ENCODE peak calls at places on chromosomes 16 and 17, in seven cellular contexts. U is kidney tubule cell; H is bronchial epithelial cell; R is central memory CD4-positive, alpha-beta T cell; J is GM12891; I is T-cell; B is sigmoid colon. V is an unnamed sample.

GRCh38 chr17:74446551-74447500 is 14.9 kb downstream of the GPRC5C start:
- DNase-seq in U (peak), H (peak), R (no peak), J (no peak), I (no peak), B (no peak), V (no peak)

GRCh38 chr16:1469693-1470201 is 5.1 kb downstream of the CLCN7 start:
- DNase-seq in U (peak), H (no peak), R (no peak), J (no peak), I (no peak), B (no peak), V (no peak)

GRCh38 chr16:48152226-48152625 is 3.6 kb downstream of the ABCC12 start:
- DNase-seq in U (no peak), H (no peak), R (no peak), J (no peak), I (no peak), B (no peak), V (no peak)

GRCh38 chr16:12078405-12079245 is 102.1 kb downstream of the SNX29 start:
- DNase-seq in U (no peak), H (no peak), R (peak), J (no peak), I (peak), B (no peak), V (no peak)

GRCh38 chr16:86959182-86959651 is 358.0 kb downstream of the C16orf95 start:
- DNase-seq in U (no peak), H (no peak), R (no peak), J (no peak), I (no peak), B (peak), V (no peak)

GRCh38 chr16:69918241-69918640 is 32.9 kb upstream of the CLEC18A start:
- DNase-seq in U (no peak), H (no peak), R (no peak), J (no peak), I (no peak), B (no peak), V (no peak)

GRCh38 chr16:66923866-66924265 is 1.5 kb downstream of the RRAD start:
- DNase-seq in U (peak), H (no peak), R (no peak), J (no peak), I (no peak), B (no peak), V (no peak)

GRCh38 chr17:48460055-48460454 is 30.0 kb upstream of the SKAP1 start:
- DNase-seq in U (no peak), H (no peak), R (no peak), J (no peak), I (no peak), B (no peak), V (no peak)

V was measured in globus pallidus.